ENCODE peak calls at places on chromosome 1, in four cellular contexts. A is GM23338, H is choroid plexus epithelial cell, L is WTC11. V is an unnamed sample.

GRCh38 chr1:178160736-178161475 is 67.0 kb downstream of the RASAL2 start:
- DNase-seq in L (no peak), A (no peak), H (no peak), V (no peak)

GRCh38 chr1:177517556-177517955 is 346.8 kb downstream of the BRINP2 start:
- DNase-seq in H (peak; percentile 35), A (no peak), L (no peak), V (no peak)

GRCh38 chr1:75438355-75438754 is 172.6 kb downstream of the SLC44A5 start:
- DNase-seq in L (no peak), A (no peak), H (no peak), V (no peak)

GRCh38 chr1:206954616-206955342 is 8.5 kb upstream of the PIGR start:
- DNase-seq in L (no peak), A (no peak), H (no peak), V (no peak)

GRCh38 chr1:207868252-207868768 is 42.6 kb downstream of the CD34 start:
- DNase-seq in H (peak; percentile 23), A (peak; percentile 39), L (peak; percentile 38), V (no peak)

GRCh38 chr1:111819566-111819965 is 63.9 kb downstream of the DDX20 start:
- DNase-seq in A (no peak), H (no peak), L (no peak), V (no peak)

GRCh38 chr1:164630626-164631396 is 71.8 kb downstream of the PBX1 start:
- DNase-seq in A (no peak), L (no peak), H (no peak), V (no peak)

GRCh38 chr1:150970818-150971582 is 3.6 kb downstream of the CERS2 start:
- DNase-seq in H (peak; percentile 71), L (no peak), A (peak; percentile 19), V (peak; percentile 39)

GRCh38 chr1:116950497-116951174 is 40.9 kb downstream of the PTGFRN start:
- DNase-seq in A (no peak), L (no peak), H (peak; percentile 15), V (no peak)

GRCh38 chr1:235423214-235423652 is 56.0 kb downstream of the TBCE start:
- DNase-seq in L (no peak), A (peak; percentile 33), H (no peak), V (no peak)

GRCh38 chr1:97796716-97797115 is 124.1 kb downstream of the DPYD start:
- DNase-seq in A (no peak), H (peak; percentile 55), L (no peak), V (no peak)

GRCh38 chr1:100960098-100960497 is 64.2 kb downstream of the SLC30A7 start:
- DNase-seq in A (no peak), L (no peak), H (no peak), V (no peak)

GRCh38 chr1:26552720-26553119 is 23.2 kb downstream of the RPS6KA1 start:
- DNase-seq in A (no peak), H (no peak), L (no peak), V (no peak)

GRCh38 chr1:161946071-161946987 is 77.3 kb downstream of the OLFML2B start:
- DNase-seq in A (peak; percentile 52), H (peak; percentile 47), L (peak; percentile 29), V (no peak)

GRCh38 chr1:172024516-172024915 is 183.2 kb downstream of the DNM3 start:
- DNase-seq in L (no peak), H (no peak), A (no peak), V (no peak)

GRCh38 chr1:96865731-96866684 is 144.4 kb downstream of the PTBP2 start:
- DNase-seq in L (no peak), H (peak; percentile 100), A (no peak), V (no peak)

GRCh38 chr1:165356876-165357275 is 361 bp upstream of the LMX1A start:
- DNase-seq in H (no peak), L (peak; percentile 40), A (peak; percentile 62), V (peak; percentile 45)

GRCh38 chr1:14759843-14760242 is 161.4 kb downstream of the KAZN start:
- DNase-seq in H (no peak), L (no peak), A (no peak), V (no peak)

GRCh38 chr1:85148524-85149250 is 52.1 kb downstream of the SYDE2 start:
- DNase-seq in L (no peak), H (peak; percentile 37), A (no peak), V (no peak)

GRCh38 chr1:114979278-114979891 is 50.2 kb upstream of the TSHB start:
- DNase-seq in A (peak; percentile 78), L (peak; percentile 77), H (peak; percentile 75), V (peak; percentile 75)

GRCh38 chr1:113930499-113931161 is 1.5 kb downstream of the HIPK1 start:
- DNase-seq in L (no peak), A (peak; percentile 51), H (peak; percentile 72), V (peak; percentile 11)

GRCh38 chr1:72177711-72178110 is 104.6 kb downstream of the NEGR1 start:
- DNase-seq in H (no peak), A (no peak), L (no peak), V (no peak)

GRCh38 chr1:10378071-10378841 is 20.6 kb upstream of the PGD start:
- DNase-seq in L (no peak), A (peak; percentile 27), H (peak; percentile 98), V (no peak)

GRCh38 chr1:203703586-203703985 is 61.4 kb upstream of the LAX1 start:
- DNase-seq in A (no peak), L (no peak), H (no peak), V (no peak)

GRCh38 chr1:153648000-153648643 is 10.4 kb upstream of the SNAPIN start:
- DNase-seq in L (no peak), A (no peak), H (no peak), V (no peak)

GRCh38 chr1:52240592-52240991 is 98.7 kb downstream of the ZFYVE9 start:
- DNase-seq in H (no peak), L (no peak), A (no peak), V (no peak)

GRCh38 chr1:38489844-38490270 is 369.7 kb downstream of the RRAGC start:
- DNase-seq in L (peak; percentile 95), A (peak; percentile 98), H (peak; percentile 13), V (peak; percentile 69)

GRCh38 chr1:151790940-151791651 is 796 bp upstream of the TDRKH start:
- DNase-seq in L (peak; percentile 21), A (peak; percentile 44), H (no peak), V (peak; percentile 33)

GRCh38 chr1:103616362-103616761 is 865 bp upstream of the AMY2A start:
- DNase-seq in H (no peak), L (no peak), A (no peak), V (no peak)
- TF ChIP-seq CTCF in H (no peak), L (no peak), A (no peak), V (no peak)

GRCh38 chr1:118246646-118247045 is 61.6 kb upstream of the SPAG17 start:
- DNase-seq in H (no peak), L (no peak), A (no peak), V (no peak)

GRCh38 chr1:118249641-118250040 is 64.6 kb upstream of the SPAG17 start:
- DNase-seq in L (no peak), H (no peak), A (peak; percentile 11), V (no peak)

GRCh38 chr1:118243269-118243668 is 58.2 kb upstream of the SPAG17 start:
- DNase-seq in H (no peak), L (no peak), A (no peak), V (no peak)

GRCh38 chr1:118250232-118250631 is 65.2 kb upstream of the SPAG17 start:
- DNase-seq in A (peak; percentile 24), L (no peak), H (no peak), V (no peak)

DNA sequence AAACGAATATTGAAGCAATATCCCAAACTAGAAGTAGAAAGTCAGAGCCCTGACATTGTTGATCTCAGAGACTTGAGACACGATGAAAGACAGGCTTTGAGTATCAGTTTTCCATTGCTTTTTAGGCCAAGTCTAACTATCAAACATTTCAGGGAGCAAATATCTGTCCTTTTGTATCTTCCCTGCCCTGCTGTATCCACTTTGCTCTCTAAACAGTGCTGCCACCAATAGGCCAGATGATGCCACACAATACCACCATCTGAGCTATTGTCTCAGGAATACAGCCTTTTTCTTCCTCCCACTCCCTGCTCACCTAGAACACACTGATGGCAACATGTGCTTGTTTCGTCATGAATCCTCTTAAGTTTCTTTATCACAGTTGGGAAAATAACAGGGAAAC is 62.6 kb upstream of the SPAG17 start:
- DNase-seq in L (peak; percentile 21), H (peak; percentile 31), A (peak; percentile 55), V (no peak)
- TF ChIP-seq CTCF in L (no peak), H (peak; percentile 54), A (peak; percentile 60), V (peak; percentile 12)

GRCh38 chr1:167815650-167816049 is 93.9 kb downstream of the MPZL1 start:
- DNase-seq in A (no peak), H (no peak), L (no peak), V (no peak)
- TF ChIP-seq CTCF in A (no peak), H (no peak), L (no peak), V (no peak)

GRCh38 chr1:188295157-188295556 is 1466.4 kb downstream of the PLA2G4A start:
- DNase-seq in A (peak; percentile 12), H (no peak), L (no peak), V (no peak)
- TF ChIP-seq CTCF in A (no peak), H (no peak), L (no peak), V (no peak)

GRCh38 chr1:184426278-184426674 is 39.4 kb downstream of the C1orf21 start:
- DNase-seq in A (peak; percentile 57), L (no peak), H (no peak), V (no peak)

GRCh38 chr1:184428604-184429003 is 41.8 kb downstream of the C1orf21 start:
- DNase-seq in A (no peak), H (no peak), L (no peak), V (no peak)

GRCh38 chr1:184429342-184429741 is 42.5 kb downstream of the C1orf21 start:
- DNase-seq in A (no peak), H (no peak), L (no peak), V (no peak)

GRCh38 chr1:184425449-184426277 is 38.8 kb downstream of the C1orf21 start:
- DNase-seq in L (no peak), A (no peak), H (no peak), V (no peak)

GRCh38 chr1:184427722-184428121 is 40.9 kb downstream of the C1orf21 start:
- DNase-seq in L (no peak), H (no peak), A (no peak), V (no peak)
- TF ChIP-seq CTCF in L (no peak), H (no peak), A (no peak), V (no peak)

DNA sequence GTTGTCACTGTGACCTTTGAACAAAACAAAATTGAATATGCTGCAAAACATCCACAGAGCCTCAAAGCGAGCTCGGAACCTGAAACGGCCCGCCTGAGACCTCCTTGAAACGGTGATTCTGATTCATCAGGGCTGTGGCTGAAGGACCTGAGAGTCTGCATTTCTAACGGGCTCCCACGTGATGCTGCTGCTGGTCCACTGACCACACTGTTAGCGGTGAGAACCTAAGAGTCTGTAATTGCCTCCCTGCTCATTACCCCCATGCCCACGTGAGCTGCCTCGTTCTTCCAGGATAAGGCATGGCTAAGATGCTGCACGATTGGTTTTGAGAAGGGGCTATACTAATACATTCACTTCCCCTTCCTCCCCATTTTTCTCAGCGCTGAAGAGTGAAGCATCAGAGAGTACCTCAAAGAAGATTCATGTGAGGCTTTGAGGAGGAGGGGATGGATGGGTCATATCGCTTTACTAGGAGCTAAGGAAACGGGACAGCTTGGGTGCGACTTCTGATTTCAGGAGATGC is 9.7 kb downstream of the TLR5 start:
- DNase-seq in H (no peak), L (no peak), A (no peak), V (no peak)
- TF ChIP-seq CTCF in H (no peak), L (peak; percentile 96), A (no peak), V (no peak)

V was measured in nephron progenitor cell.